ENCODE peak calls at places on chromosome 16, in four cellular contexts. K is left lung, W is small intestine, B is Peyer's patch. L is an unnamed sample. For H3K4me1, the result is how much of the 10 kb centered on the place peaks cover.

GRCh38 chr16:9845661-9846361 is 336.4 kb downstream of the GRIN2A start:
- DNase-seq in K (no peak), W (no peak), B (no peak), L (no peak)

GRCh38 chr16:19843371-19843770 is 41.3 kb downstream of the GPRC5B start:
- DNase-seq in B (no peak), W (peak), K (no peak), L (no peak)

GRCh38 chr16:30934827-30935557 is 11.6 kb downstream of the FBXL19 start:
- DNase-seq in W (no peak), B (no peak), K (peak), L (no peak)

GRCh38 chr16:88970539-88971065 is 6.4 kb downstream of the CBFA2T3 start:
- DNase-seq in W (no peak), K (no peak), B (no peak), L (no peak)

GRCh38 chr16:14458576-14458975 is 171.5 kb downstream of the PARN start:
- DNase-seq in W (no peak), B (no peak), K (no peak), L (no peak)

GRCh38 chr16:54657058-54657708 is 273.5 kb upstream of the IRX5 start:
- DNase-seq in K (peak), W (peak), B (no peak), L (no peak)

GRCh38 chr16:23577493-23577892 is 18.6 kb downstream of the NDUFAB1 start:
- DNase-seq in W (no peak), B (no peak), K (no peak), L (no peak)

GRCh38 chr16:30750876-30751465 is 2.7 kb downstream of the PHKG2 start:
- DNase-seq in K (peak), B (no peak), W (no peak), L (no peak)

GRCh38 chr16:24139282-24139681 is 116.9 kb upstream of the CACNG3 start:
- DNase-seq in B (no peak), K (no peak), W (no peak), L (no peak)

GRCh38 chr16:84406006-84406963 is 37.9 kb downstream of the ATP2C2 start:
- DNase-seq in K (no peak), W (no peak), B (no peak), L (no peak)

GRCh38 chr16:55434000-55434399 is 45.0 kb upstream of the MMP2 start:
- DNase-seq in K (no peak), W (no peak), B (no peak), L (no peak)

GRCh38 chr16:324451-325334 is 27.8 kb downstream of the AXIN1 start:
- DNase-seq in W (peak), K (no peak), B (peak), L (peak)

GRCh38 chr16:17942067-17942466 is 394.5 kb downstream of the NPIPA8 start:
- DNase-seq in K (no peak), W (no peak), B (no peak), L (no peak)

GRCh38 chr16:74742051-74742481 is 32.6 kb downstream of the FA2H start:
- DNase-seq in W (peak), B (peak), K (no peak), L (no peak)

GRCh38 chr16:77816293-77816692 is 27.9 kb downstream of the VAT1L start:
- DNase-seq in W (peak), K (no peak), B (no peak), L (no peak)

DNA sequence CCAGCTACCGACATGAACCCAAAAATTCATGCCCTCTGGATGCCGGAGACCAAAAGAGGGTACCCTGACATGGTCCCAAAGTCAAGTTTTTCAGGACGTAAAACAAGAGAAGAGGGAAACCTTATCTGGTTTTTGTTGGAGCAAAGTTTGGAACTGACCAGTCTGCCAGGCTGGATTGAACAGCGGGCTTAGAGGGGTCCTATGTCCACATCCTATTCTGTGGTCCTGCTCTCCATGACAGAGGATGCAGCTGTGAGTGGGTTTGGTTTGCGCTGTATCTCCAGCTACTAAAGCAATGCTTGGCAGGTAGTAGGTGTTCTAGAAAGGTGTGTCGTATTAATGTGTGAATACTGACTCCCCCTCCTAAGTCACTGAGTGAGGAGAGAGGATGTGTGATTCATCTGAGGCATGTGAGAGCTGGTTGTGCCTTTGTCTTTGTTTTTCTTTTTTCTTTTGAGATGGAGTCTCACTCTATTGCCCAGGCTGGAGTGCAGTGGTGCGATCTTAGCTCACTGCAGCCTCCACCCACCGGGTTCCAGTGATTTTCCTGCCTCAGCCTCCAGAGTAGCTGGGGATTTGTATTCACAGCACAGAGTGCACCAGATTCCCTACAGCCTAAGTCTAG is 31.0 kb downstream of the PMM2 start:
- DNase-seq in W (no peak), K (no peak), B (no peak), L (no peak)
- H3K4me3 ChIP-seq in W (no peak), K (no peak), B (no peak), L (no peak)

GRCh38 chr16:27318399-27319256 is 4.9 kb downstream of the IL4R start:
- DNase-seq in B (peak), K (peak), W (peak), L (peak)
- H3K4me1 ChIP-seq in B (under half), K (half or more), W (under half), L (under half)

DNA sequence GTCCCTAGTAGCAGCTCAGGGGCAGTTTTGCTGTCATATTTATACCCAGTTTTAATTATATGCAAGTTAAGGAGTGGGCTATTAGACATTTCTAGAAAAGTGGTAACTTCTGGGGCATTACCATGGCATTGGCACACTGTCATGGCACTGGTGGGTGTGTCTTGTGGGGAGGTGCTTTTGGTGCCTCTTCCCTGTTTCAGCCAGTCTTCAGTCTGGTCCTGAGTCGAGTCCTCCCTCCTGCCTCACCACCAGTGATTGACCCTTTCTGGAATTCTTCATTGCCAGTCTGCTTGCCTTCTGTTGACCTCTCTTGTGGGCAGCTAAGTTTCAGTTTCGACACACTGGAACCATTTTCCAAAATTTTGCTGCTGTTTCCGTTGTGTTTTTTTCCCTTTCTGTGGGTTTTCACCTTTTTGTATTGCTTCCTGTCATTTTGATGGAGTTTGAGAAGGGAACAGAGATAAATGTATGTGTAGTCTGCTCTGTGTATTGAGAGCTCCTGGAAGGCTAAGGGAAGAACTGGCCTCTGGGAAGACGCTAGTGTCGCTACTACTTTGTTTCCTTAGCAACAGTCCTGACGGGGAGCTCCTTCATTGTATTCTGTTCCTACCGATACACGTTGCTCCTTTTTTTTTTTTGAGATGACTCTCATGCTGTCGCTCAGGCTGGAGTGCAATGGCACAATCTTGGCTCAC is 10.6 kb downstream of the WWP2 start:
- DNase-seq in W (no peak), B (no peak), K (no peak), L (no peak)
- H3K27ac ChIP-seq in W (no peak), B (no peak), K (no peak), L (no peak)

GRCh38 chr16:81808933-81809480 is 29.9 kb downstream of the PLCG2 start:
- DNase-seq in K (no peak), W (peak), B (peak), L (no peak)
- H3K4me3 ChIP-seq in K (no peak), W (no peak), B (no peak), L (no peak)

GRCh38 chr16:70701998-70702397 is 16.1 kb upstream of the MTSS2 start:
- DNase-seq in W (no peak), K (no peak), B (no peak), L (no peak)

GRCh38 chr16:70702624-70703023 is 16.8 kb upstream of the MTSS2 start:
- DNase-seq in K (no peak), B (no peak), W (no peak), L (no peak)

GRCh38 chr16:70704586-70704985 is 18.7 kb upstream of the MTSS2 start:
- DNase-seq in B (no peak), W (peak), K (no peak), L (no peak)

GRCh38 chr16:70703835-70704381 is 18.1 kb upstream of the MTSS2 start:
- DNase-seq in B (no peak), K (no peak), W (no peak), L (no peak)

GRCh38 chr16:70703041-70703834 is 17.4 kb upstream of the MTSS2 start:
- DNase-seq in K (no peak), W (no peak), B (no peak), L (peak)
- H3K4me1 ChIP-seq in K (under half), W (under half), B (under half), L (under half)

GRCh38 chr16:86664518-86665318 is 86.4 kb downstream of the FOXL1 start:
- DNase-seq in K (no peak), B (peak), W (peak), L (no peak)

GRCh38 chr16:86663691-86664517 is 85.6 kb downstream of the FOXL1 start:
- DNase-seq in W (peak), B (no peak), K (no peak), L (no peak)

GRCh38 chr16:86662195-86662594 is 83.8 kb downstream of the FOXL1 start:
- DNase-seq in B (no peak), K (no peak), W (no peak), L (no peak)

GRCh38 chr16:86661715-86662114 is 83.4 kb downstream of the FOXL1 start:
- DNase-seq in B (no peak), K (no peak), W (no peak), L (no peak)

DNA sequence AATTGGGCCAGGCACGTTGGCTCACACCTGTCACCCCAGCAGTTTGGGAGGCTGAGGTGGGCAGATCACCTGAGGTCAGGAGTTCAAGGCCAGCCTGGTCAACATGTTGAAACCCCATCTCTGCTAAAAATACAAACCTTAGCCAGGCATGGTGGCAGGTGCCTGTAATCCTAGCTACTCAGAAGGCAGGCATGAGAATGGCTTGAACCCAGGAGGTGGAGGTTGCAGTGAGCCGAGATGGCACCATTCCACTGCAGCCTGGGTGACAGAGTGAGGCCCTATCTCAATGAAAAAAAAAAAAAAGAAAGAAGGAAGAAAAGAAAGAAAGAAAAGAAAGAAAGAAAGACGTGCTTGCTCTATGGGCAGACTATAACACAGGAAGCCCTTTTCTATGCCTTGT is 84.4 kb downstream of the FOXL1 start:
- DNase-seq in W (no peak), K (no peak), B (no peak), L (no peak)
- H3K27ac ChIP-seq in W (no peak), K (no peak), B (no peak), L (no peak)

DNA sequence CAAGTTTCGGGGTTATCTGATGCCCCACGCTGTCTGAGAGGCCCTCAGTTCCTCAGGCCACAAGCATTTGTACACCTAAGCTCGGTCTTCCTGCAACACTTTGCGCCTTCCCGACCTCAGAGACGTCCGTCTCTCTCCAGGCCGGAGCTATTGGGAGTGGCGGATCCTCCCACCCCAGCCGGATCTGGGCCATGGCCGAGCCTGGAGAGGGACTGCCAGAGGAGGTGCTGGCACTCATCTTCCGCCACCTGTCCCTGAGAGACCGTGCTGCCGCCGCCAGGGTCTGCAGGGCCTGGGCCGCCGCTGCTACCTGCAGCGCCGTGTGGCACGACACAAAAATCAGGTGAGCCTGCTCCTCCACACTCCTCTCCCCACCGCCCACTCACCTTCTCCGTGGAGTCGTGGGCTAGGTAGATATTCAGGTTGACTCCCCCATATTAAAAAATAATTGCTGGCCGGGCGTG is 1.9 kb downstream of the FBXL8 start:
- DNase-seq in B (no peak), K (no peak), W (no peak), L (no peak)
- H3K4me3 ChIP-seq in B (no peak), K (peak), W (no peak), L (no peak)

GRCh38 chr16:73054732-73055481 is 7.0 kb upstream of the ZFHX3 start:
- DNase-seq in W (no peak), B (no peak), K (no peak), L (no peak)
- H3K4me1 ChIP-seq in W (under half), B (under half), K (half or more), L (under half)

GRCh38 chr16:15976225-15976812 is 26.9 kb downstream of the ABCC1 start:
- DNase-seq in W (no peak), B (no peak), K (no peak), L (no peak)

GRCh38 chr16:15973460-15973859 is 24.0 kb downstream of the ABCC1 start:
- DNase-seq in K (no peak), W (peak), B (no peak), L (no peak)

GRCh38 chr16:15972046-15972868 is 22.8 kb downstream of the ABCC1 start:
- DNase-seq in B (no peak), W (no peak), K (no peak), L (no peak)

GRCh38 chr16:15975172-15975571 is 25.8 kb downstream of the ABCC1 start:
- DNase-seq in B (no peak), W (no peak), K (no peak), L (no peak)

DNA sequence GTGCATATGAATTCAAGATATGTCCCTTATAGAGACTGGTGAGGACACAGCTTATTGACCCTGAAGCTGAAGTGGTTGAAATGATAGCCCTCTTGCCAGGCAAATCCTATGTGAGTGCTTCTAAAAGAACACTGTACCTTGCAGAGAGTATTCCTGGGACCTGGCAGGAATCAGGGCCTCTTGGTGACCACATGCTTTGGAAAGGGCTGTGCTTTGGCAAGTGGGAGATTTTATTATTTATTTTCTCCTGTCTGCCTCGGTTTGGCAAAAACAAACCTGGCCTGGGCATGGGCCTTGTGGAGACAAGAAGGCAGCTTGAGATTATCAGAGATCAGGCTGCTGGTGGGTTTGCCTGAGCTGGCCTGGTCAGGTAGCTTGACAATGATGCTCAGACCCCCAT is 24.6 kb downstream of the ABCC1 start:
- DNase-seq in B (no peak), K (no peak), W (no peak), L (no peak)
- H3K27ac ChIP-seq in B (peak), K (no peak), W (no peak), L (peak)

GRCh38 chr16:27340654-27341053 is 26.9 kb downstream of the IL4R start:
- DNase-seq in B (no peak), W (no peak), K (no peak), L (no peak)

GRCh38 chr16:27341971-27342370 is 28.2 kb downstream of the IL4R start:
- DNase-seq in W (no peak), B (no peak), K (no peak), L (no peak)

GRCh38 chr16:27339180-27339579 is 25.4 kb downstream of the IL4R start:
- DNase-seq in W (no peak), B (no peak), K (no peak), L (no peak)

GRCh38 chr16:27344707-27345106 is 30.9 kb downstream of the IL4R start:
- DNase-seq in B (no peak), W (no peak), K (no peak), L (no peak)

DNA sequence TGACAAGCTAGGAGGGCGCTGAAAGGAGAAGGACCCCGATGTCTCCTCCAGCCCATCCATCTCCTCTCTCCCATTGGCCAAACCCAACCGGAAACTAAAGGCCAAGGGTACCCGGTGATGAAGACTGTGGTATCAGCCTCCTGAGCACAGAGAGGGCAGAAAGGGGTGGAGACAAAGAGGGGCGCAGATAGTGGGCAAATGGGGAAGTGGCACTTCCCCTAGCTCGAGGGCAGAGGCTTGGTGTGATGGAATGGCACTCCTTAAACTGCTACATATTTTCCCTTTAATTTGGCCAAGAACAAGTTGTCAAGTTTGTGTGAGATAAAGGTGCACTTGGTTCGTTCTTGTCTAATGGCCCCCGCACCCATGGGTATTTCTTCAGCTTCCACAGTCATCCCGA is 27.8 kb downstream of the IL4R start:
- DNase-seq in K (no peak), B (no peak), W (no peak), L (no peak)
- H3K4me3 ChIP-seq in K (no peak), B (no peak), W (no peak), L (no peak)

L was measured in aorta.